ENCODE peak calls at places on chromosome 5, in eight cellular contexts. O is MCF 10A, K is right lobe of liver, S is upper lobe of left lung, V is body of pancreas, F is H9, M is AG10803, P is OCI-LY7. Q is an unnamed sample.

GRCh38 chr5:119435436-119436132 is 16.7 kb upstream of the HSD17B4 start:
- DNase-seq in O (peak), K (peak), S (peak), V (peak), F (peak), M (peak), P (peak), Q (peak)

GRCh38 chr5:111734013-111734412 is 23.0 kb downstream of the NREP start:
- DNase-seq in O (no peak), K (no peak), S (no peak), V (no peak), F (no peak), M (peak), P (no peak), Q (no peak)

GRCh38 chr5:92505145-92505544 is 1075.9 kb downstream of the NR2F1-AS1 start:
- DNase-seq in O (peak), K (no peak), S (no peak), V (no peak), F (no peak), M (peak), P (no peak), Q (no peak)

GRCh38 chr5:17808566-17808965 is 174.3 kb downstream of the TAF11L14 start:
- DNase-seq in O (no peak), K (no peak), S (no peak), V (no peak), F (no peak), M (no peak), P (no peak), Q (no peak)

GRCh38 chr5:177336112-177336511 is 15.4 kb downstream of the LMAN2 start:
- DNase-seq in O (peak), K (no peak), S (no peak), V (peak), F (peak), M (no peak), P (peak), Q (no peak)

GRCh38 chr5:113378486-113378885 is 56.3 kb downstream of the TSSK1B start:
- DNase-seq in O (no peak), K (no peak), S (no peak), V (no peak), F (no peak), M (no peak), P (no peak), Q (no peak)

GRCh38 chr5:14628346-14628745 is 36.2 kb upstream of the OTULIN start:
- DNase-seq in O (peak), K (peak), S (no peak), V (peak), F (peak), M (peak), P (peak), Q (peak)

GRCh38 chr5:175693746-175694145 is 35.9 kb downstream of the HRH2 start:
- DNase-seq in O (no peak), K (peak), S (no peak), V (no peak), F (no peak), M (no peak), P (no peak), Q (no peak)

GRCh38 chr5:75335952-75336624 is 932 bp upstream of the HMGCR start:
- DNase-seq in O (peak), K (peak), S (peak), V (peak), F (no peak), M (peak), P (peak), Q (peak)

GRCh38 chr5:8329773-8330172 is 460.8 kb downstream of the MTRR start:
- DNase-seq in O (peak), K (no peak), S (no peak), V (no peak), F (no peak), M (peak), P (no peak), Q (no peak)

GRCh38 chr5:151696470-151697061 is 9.9 kb upstream of the SPARC start:
- DNase-seq in O (no peak), K (no peak), S (no peak), V (peak), F (peak), M (peak), P (no peak), Q (peak)

GRCh38 chr5:108297042-108297596 is 84.8 kb downstream of the FBXL17 start:
- DNase-seq in O (no peak), K (no peak), S (no peak), V (no peak), F (no peak), M (no peak), P (no peak), Q (no peak)
- TF ChIP-seq CTCF in O (no peak), K (no peak), S (no peak), V (no peak), F (no peak), M (no peak), P (peak), Q (no peak)

GRCh38 chr5:38843665-38844064 is 2.1 kb upstream of the OSMR start:
- DNase-seq in O (no peak), K (no peak), S (no peak), V (no peak), F (no peak), M (no peak), P (no peak), Q (no peak)

GRCh38 chr5:38848637-38849036 is 2.8 kb downstream of the OSMR start:
- DNase-seq in O (no peak), K (no peak), S (no peak), V (no peak), F (no peak), M (no peak), P (no peak), Q (no peak)

GRCh38 chr5:38846379-38846967 is 661 bp downstream of the OSMR start:
- DNase-seq in O (peak), K (no peak), S (peak), V (peak), F (peak), M (peak), P (no peak), Q (no peak)

GRCh38 chr5:38845555-38846378 is at the start of gene OSMR:
- DNase-seq in O (peak), K (peak), S (peak), V (peak), F (peak), M (peak), P (no peak), Q (peak)

DNA sequence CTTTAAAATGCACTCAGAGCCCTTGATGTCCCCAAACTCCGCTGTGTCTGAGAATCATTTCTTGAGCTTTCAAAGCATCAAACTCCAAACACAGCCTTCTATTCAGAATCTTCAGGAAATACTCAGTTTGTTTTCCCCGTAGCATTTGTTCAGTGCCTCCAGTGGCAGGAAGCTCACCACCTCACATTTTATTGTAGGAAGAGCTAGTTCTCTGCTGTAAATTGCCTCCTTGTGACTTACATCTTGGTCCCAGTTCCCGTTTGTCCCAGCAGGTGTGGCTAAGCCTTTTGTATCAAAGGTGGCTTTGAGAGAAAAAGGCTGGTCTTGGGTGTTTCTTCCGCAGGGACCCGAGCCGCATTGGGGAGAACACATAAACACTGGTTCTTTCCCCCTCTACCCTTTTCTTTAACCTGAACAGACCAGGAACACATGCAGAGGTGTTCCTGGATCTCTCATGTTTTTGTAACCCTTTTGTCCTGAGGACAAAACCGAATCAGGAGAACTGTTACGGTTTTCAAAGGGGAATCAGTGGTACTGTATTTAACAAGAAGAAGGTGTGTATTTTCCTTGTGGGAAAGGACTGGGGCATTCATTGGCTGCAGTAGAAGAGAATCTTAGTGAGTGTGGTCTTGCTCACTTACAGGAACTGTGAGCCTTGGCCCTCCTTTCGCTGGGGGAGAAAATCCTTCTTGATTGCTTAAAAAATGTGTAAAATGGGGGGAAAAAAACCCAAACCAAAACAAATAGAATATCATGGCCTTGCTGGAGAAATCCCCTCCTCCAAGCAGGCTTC is 1.9 kb downstream of the OSMR start:
- DNase-seq in O (peak), K (no peak), S (no peak), V (no peak), F (no peak), M (no peak), P (no peak), Q (no peak)
- TF ChIP-seq CTCF in O (no peak), K (no peak), S (no peak), V (no peak), F (no peak), M (peak), P (no peak), Q (no peak)

GRCh38 chr5:37045703-37046102 is 169.1 kb downstream of the NIPBL start:
- DNase-seq in O (no peak), K (no peak), S (no peak), V (no peak), F (no peak), M (no peak), P (no peak), Q (no peak)

GRCh38 chr5:37044120-37044519 is 167.6 kb downstream of the NIPBL start:
- DNase-seq in O (no peak), K (no peak), S (no peak), V (no peak), F (no peak), M (no peak), P (no peak), Q (no peak)

GRCh38 chr5:37039824-37040223 is 163.3 kb downstream of the NIPBL start:
- DNase-seq in O (no peak), K (no peak), S (no peak), V (no peak), F (no peak), M (no peak), P (no peak), Q (no peak)

GRCh38 chr5:37047947-37048346 is 171.4 kb downstream of the NIPBL start:
- DNase-seq in O (no peak), K (no peak), S (no peak), V (no peak), F (no peak), M (no peak), P (no peak), Q (no peak)

GRCh38 chr5:37043693-37044092 is 167.1 kb downstream of the NIPBL start:
- DNase-seq in O (peak), K (no peak), S (no peak), V (no peak), F (peak), M (no peak), P (peak), Q (no peak)
- TF ChIP-seq CTCF in O (no peak), K (peak), S (no peak), V (no peak), F (peak), M (no peak), P (peak), Q (no peak)

GRCh38 chr5:62720036-62720441 is 141.4 kb downstream of the LRRC70 start:
- DNase-seq in O (peak), K (no peak), S (peak), V (peak), F (peak), M (peak), P (peak), Q (peak)
- TF ChIP-seq CTCF in O (peak), K (peak), S (peak), V (no peak), F (peak), M (no peak), P (peak), Q (peak)

DNA sequence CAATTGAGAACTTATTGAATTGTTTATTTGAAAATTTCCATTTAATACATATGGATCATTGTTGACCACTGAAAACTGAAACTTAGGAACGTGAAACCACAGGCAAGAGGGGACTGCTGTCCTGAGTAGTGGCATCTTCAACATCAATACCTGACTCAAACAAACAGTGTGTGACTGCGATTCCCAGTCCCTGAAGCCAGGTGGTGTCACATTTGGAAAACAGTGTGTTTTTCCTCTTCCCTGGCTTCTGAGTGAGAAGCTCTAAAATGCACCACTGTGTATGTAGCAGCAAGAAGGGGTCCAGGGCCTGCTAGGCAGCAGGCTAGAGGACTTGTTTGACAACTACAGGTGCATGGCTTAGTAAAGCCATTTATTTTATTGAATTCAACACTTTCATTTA is 10.8 kb downstream of the GAPT start:
- DNase-seq in O (peak), K (no peak), S (no peak), V (no peak), F (peak), M (no peak), P (no peak), Q (no peak)
- TF ChIP-seq CTCF in O (no peak), K (peak), S (no peak), V (no peak), F (peak), M (no peak), P (no peak), Q (no peak)

DNA sequence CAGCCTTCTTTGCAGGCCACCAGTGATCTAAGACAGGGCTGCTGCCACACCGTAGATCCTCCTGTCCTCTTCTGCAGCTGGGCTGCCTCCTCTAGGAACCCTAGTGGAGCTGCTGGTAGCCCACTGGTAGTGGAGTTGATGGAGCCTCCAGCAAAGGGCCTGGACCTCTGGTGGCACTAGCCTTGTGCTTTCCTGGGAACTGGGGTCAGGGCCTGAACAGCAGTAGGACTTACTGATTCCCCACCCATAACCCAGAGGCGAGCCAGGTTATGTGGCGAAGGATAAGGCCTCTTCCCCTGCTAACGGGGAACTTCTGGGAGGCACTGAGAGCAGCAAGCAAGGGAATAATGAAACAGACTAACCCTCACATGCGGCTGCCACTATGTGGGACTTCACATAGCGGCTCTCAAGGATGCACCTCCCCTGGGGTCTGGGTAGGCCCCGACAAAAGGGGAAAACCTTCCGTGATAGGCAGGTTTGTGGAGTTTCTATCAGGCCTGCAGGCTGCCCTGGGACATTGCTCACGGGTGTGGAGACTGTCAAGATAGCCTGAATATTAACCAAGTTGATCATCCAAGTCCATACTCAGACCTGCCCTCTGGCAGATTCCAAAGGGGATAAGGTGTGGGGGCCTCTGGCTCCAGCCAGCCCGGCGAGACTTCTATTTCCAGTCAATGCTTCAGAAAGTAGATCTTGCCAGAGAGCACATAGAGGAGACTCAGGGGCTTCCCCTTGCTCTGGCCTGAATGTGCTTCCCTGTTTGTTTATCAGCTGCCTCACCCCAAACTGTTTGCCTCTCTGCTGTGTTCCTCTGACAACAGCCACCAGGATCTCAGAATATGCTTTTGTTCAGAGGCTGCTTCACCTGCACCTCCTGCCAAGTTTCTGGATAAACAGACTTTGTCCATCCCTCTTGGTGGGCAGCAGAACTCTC is 7.4 kb downstream of the SLC22A4 start:
- DNase-seq in O (no peak), K (no peak), S (no peak), V (no peak), F (no peak), M (no peak), P (no peak), Q (no peak)
- TF ChIP-seq CTCF in O (no peak), K (no peak), S (no peak), V (no peak), F (no peak), M (no peak), P (no peak), Q (no peak)

GRCh38 chr5:52800394-52801213 is 12.9 kb downstream of the ITGA1 start:
- DNase-seq in O (peak), K (peak), S (peak), V (peak), F (peak), M (peak), P (peak), Q (peak)
- TF ChIP-seq CTCF in O (no peak), K (no peak), S (no peak), V (no peak), F (peak), M (peak), P (no peak), Q (peak)

GRCh38 chr5:139552893-139553575 is 8.1 kb upstream of the UBE2D2 start:
- DNase-seq in O (no peak), K (no peak), S (no peak), V (no peak), F (no peak), M (no peak), P (no peak), Q (no peak)

GRCh38 chr5:139560752-139561654 is at the start of gene UBE2D2:
- DNase-seq in O (peak), K (peak), S (peak), V (peak), F (peak), M (peak), P (peak), Q (peak)

GRCh38 chr5:139554264-139554663 is 6.9 kb upstream of the UBE2D2 start:
- DNase-seq in O (no peak), K (no peak), S (no peak), V (no peak), F (no peak), M (no peak), P (no peak), Q (no peak)

GRCh38 chr5:139561655-139562451 is 714 bp downstream of the UBE2D2 start:
- DNase-seq in O (peak), K (peak), S (peak), V (peak), F (peak), M (peak), P (peak), Q (no peak)

DNA sequence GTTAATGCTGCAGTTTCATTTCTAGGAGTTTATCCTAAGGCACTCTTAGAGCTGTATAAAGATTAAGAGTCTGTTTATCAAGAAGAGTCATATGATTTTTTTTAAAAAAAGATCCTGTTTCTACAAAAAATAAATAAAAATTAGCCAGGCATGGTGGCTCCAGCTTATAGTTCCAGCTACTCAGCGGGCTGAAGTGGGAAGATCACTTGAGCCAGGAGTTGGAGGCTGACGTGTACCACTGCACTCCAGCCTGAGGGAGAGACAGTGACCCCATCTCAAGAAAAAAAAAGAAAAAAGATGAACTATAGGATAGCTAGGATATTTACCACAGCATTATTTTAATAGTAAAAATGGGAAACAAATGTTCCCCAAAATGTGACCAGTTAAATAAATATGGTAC is 3.3 kb upstream of the UBE2D2 start:
- DNase-seq in O (no peak), K (no peak), S (no peak), V (no peak), F (no peak), M (no peak), P (no peak), Q (no peak)
- TF ChIP-seq CTCF in O (no peak), K (no peak), S (no peak), V (no peak), F (no peak), M (no peak), P (no peak), Q (no peak)

Q was measured in kidney epithelial cell.